ENCODE peak calls at places on chromosomes 1 and 21, in nine cellular contexts. Q, V, B, H, E, D, K, O and F are unnamed samples.

GRCh38 chr1:18161690-18162089 is 54.1 kb downstream of the IGSF21 start:
- DNase-seq in Q (no peak), V (no peak), B (no peak), H (no peak), E (no peak), D (no peak), K (no peak), O (no peak), F (no peak)

GRCh38 chr21:19461481-19462205 is 1058.1 kb upstream of the TMPRSS15 start:
- DNase-seq in Q (no peak), V (no peak), B (no peak), H (no peak), E (no peak), D (no peak), K (no peak), O (no peak), F (no peak)

GRCh38 chr1:164821648-164822047 is 262.7 kb downstream of the PBX1 start:
- DNase-seq in Q (no peak), V (no peak), B (no peak), H (no peak), E (no peak), D (no peak), K (no peak), O (no peak), F (no peak)

GRCh38 chr21:42663860-42664535 is 10.6 kb downstream of the PDE9A start:
- DNase-seq in Q (no peak), V (no peak), B (no peak), H (no peak), E (no peak), D (no peak), K (no peak), O (no peak), F (no peak)

GRCh38 chr1:151728151-151728711 is 6.9 kb downstream of the RIIAD1 start:
- DNase-seq in Q (no peak), V (peak; percentile 61), B (no peak), H (no peak), E (no peak), D (no peak), K (no peak), O (peak; percentile 53), F (no peak)

GRCh38 chr21:26920055-26920454 is 46.8 kb downstream of the ADAMTS5 start:
- DNase-seq in Q (no peak), V (no peak), B (no peak), H (no peak), E (no peak), D (no peak), K (no peak), O (no peak), F (no peak)

GRCh38 chr1:51752073-51752948 is 126.2 kb downstream of the NRDC start:
- DNase-seq in Q (no peak), V (no peak), B (no peak), H (no peak), E (no peak), D (no peak), K (no peak), O (no peak), F (no peak)

GRCh38 chr1:108758782-108759181 is 12.3 kb downstream of the STXBP3 start:
- DNase-seq in Q (no peak), V (no peak), B (no peak), H (no peak), E (no peak), D (no peak), K (peak; percentile 47), O (no peak), F (no peak)

GRCh38 chr1:53131590-53131938 is 10.9 kb downstream of the SLC1A7 start:
- DNase-seq in Q (no peak), V (no peak), B (no peak), H (no peak), E (no peak), D (no peak), K (no peak), O (no peak), F (no peak)

GRCh38 chr1:2785631-2786328 is 15.7 kb downstream of the TTC34 start:
- DNase-seq in Q (no peak), V (no peak), B (no peak), H (no peak), E (no peak), D (no peak), K (no peak), O (no peak), F (no peak)

GRCh38 chr1:30911061-30911954 is 2.8 kb upstream of the SDC3 start:
- DNase-seq in Q (peak; percentile 79), V (peak; percentile 76), B (peak; percentile 55), H (no peak), E (peak; percentile 13), D (peak; percentile 90), K (peak; percentile 39), O (peak; percentile 86), F (no peak)

GRCh38 chr1:188937965-188938551 is 1539.6 kb downstream of the BRINP3 start:
- DNase-seq in Q (no peak), V (no peak), B (no peak), H (no peak), E (no peak), D (no peak), K (peak; percentile 15), O (no peak), F (no peak)

GRCh38 chr1:19738106-19738505 is 61.6 kb downstream of the TMCO4 start:
- DNase-seq in Q (no peak), V (peak; percentile 1), B (no peak), H (no peak), E (no peak), D (no peak), K (no peak), O (no peak), F (no peak)